ENCODE peak calls at places on chromosomes 4 and X, in seven cellular contexts. C is lower lobe of right lung; T is upper lobe of right lung; W is activated CD8-positive, alpha-beta T cell treated with anti-CD3 and anti-CD28 coated beads for 36 hours; G is fibroblast of pulmonary artery; U is choroid plexus epithelial cell; A is neural progenitor cell. O is an unnamed sample.

GRCh38 chrX:72685810-72686465 is 28.2 kb downstream of the PHKA1 start:
- DNase-seq in C (no peak), T (no peak), W (no peak), G (peak; percentile 7), U (no peak), A (no peak), O (no peak)

GRCh38 chr4:89277412-89277811 is 30.2 kb downstream of the GPRIN3 start:
- DNase-seq in C (no peak), T (no peak), W (no peak), G (no peak), U (no peak), A (no peak), O (no peak)

GRCh38 chr4:38565271-38566199 is 98.5 kb upstream of the KLF3 start:
- DNase-seq in C (no peak), T (no peak), W (no peak), G (peak; percentile 60), U (peak; percentile 54), A (no peak), O (no peak)

GRCh38 chr4:88514557-88515511 is 8.7 kb downstream of the PYURF start:
- DNase-seq in C (no peak), T (no peak), W (no peak), G (no peak), U (no peak), A (no peak), O (no peak)

GRCh38 chr4:8334786-8335460 is 65.4 kb downstream of the HTRA3 start:
- DNase-seq in C (peak; percentile 48), T (peak; percentile 62), W (no peak), G (no peak), U (no peak), A (no peak), O (no peak)

GRCh38 chr4:61921890-61922289 is 721.8 kb downstream of the ADGRL3 start:
- DNase-seq in C (no peak), T (no peak), W (no peak), G (no peak), U (no peak), A (no peak), O (no peak)

GRCh38 chr4:81257021-81257420 is 42.0 kb upstream of the PRKG2 start:
- DNase-seq in C (no peak), T (no peak), W (no peak), G (peak; percentile 69), U (peak; percentile 81), A (no peak), O (no peak)

GRCh38 chrX:134294548-134294947 is 57.6 kb downstream of the CCDC160 start:
- DNase-seq in C (no peak), T (no peak), W (no peak), G (peak; percentile 2), U (peak; percentile 31), A (no peak), O (no peak)

GRCh38 chrX:21375795-21376069 is 1.5 kb downstream of the CNKSR2 start:
- DNase-seq in C (no peak), T (no peak), W (no peak), G (no peak), U (no peak), A (peak; percentile 64), O (no peak)

GRCh38 chr4:89254847-89255246 is 52.8 kb downstream of the GPRIN3 start:
- DNase-seq in C (no peak), T (no peak), W (peak; percentile 48), G (peak; percentile 46), U (peak; percentile 40), A (peak; percentile 47), O (no peak)

GRCh38 chr4:175238827-175239517 is 320.8 kb downstream of the ADAM29 start:
- DNase-seq in C (no peak), T (no peak), W (no peak), G (no peak), U (no peak), A (no peak), O (no peak)

GRCh38 chr4:7805533-7806079 is 134.1 kb downstream of the AFAP1 start:
- DNase-seq in C (peak; percentile 85), T (peak; percentile 88), W (no peak), G (peak; percentile 99), U (peak; percentile 97), A (peak; percentile 61), O (no peak)

GRCh38 chr4:110165382-110166285 is 32.8 kb downstream of the ELOVL6 start:
- DNase-seq in C (no peak), T (no peak), W (peak; percentile 83), G (peak; percentile 39), U (peak; percentile 82), A (peak; percentile 8), O (no peak)

GRCh38 chr4:5192271-5192670 is 141.0 kb downstream of the STK32B start:
- DNase-seq in C (no peak), T (no peak), W (no peak), G (no peak), U (no peak), A (no peak), O (no peak)

GRCh38 chr4:109155682-109156243 is 146.7 kb downstream of the COL25A1 start:
- DNase-seq in C (no peak), T (no peak), W (no peak), G (no peak), U (no peak), A (peak; percentile 25), O (no peak)

GRCh38 chr4:4727536-4727935 is 131.9 kb upstream of the MSX1 start:
- DNase-seq in C (no peak), T (no peak), W (no peak), G (no peak), U (no peak), A (no peak), O (no peak)

GRCh38 chr4:68572653-68573052 is 3.5 kb downstream of the UGT2B17 start:
- DNase-seq in C (no peak), T (no peak), W (no peak), G (no peak), U (no peak), A (no peak), O (no peak)

GRCh38 chr4:95017690-95018089 is 259.9 kb downstream of the BMPR1B start:
- DNase-seq in C (no peak), T (no peak), W (no peak), G (no peak), U (no peak), A (no peak), O (no peak)

GRCh38 chr4:141027421-141027820 is 105.8 kb downstream of the RNF150 start:
- DNase-seq in C (no peak), T (no peak), W (no peak), G (no peak), U (no peak), A (no peak), O (no peak)

DNA sequence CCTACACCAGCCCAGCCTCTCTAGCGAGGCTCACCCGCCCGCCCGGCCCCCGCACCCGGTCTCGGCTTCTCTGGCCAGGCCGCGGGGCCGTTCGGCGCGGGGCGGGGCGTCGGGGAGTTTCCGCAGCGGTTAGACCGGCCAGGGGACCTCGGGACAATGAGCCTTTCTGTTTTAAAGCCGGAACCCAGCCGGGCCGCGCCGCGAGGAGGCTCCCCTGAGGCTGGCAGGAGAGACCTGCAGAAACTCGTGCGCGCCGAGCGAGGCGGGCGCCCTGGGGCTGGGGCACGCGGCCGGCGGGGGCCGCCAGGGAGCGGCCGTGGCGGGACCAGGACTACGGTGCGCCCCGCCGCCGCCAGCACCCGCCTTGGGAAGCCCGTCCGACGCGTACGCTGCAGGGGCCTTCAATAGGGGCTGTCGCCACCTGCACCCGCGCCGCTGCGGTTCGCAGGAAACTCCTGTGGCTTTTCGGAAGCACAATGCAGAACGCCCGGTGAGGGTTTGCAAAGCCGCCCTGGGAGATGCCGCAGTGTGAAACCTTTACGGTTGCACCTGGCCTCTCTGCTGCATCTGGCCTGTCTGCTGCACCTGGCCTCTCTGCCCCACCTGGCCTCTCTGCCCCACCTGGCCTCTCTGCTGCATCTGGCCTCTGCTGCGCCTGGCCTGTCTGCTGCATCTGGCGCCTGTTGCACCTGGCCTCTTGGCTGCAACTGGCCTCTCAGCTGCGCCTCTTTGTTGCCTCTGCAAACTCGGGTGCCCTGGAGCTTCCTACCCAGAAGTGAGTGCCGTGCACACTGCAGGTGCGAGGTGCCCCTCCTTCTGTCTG is 63.9 kb downstream of the TRAPPC11 start:
- DNase-seq in C (peak; percentile 76), T (peak; percentile 84), W (peak; percentile 62), G (peak; percentile 37), U (peak; percentile 26), A (peak; percentile 76), O (peak; percentile 68)
- TF ChIP-seq CTCF in C (no peak), T (no peak), W (no peak), G (no peak), U (no peak), A (no peak), O (peak; percentile 31)

DNA sequence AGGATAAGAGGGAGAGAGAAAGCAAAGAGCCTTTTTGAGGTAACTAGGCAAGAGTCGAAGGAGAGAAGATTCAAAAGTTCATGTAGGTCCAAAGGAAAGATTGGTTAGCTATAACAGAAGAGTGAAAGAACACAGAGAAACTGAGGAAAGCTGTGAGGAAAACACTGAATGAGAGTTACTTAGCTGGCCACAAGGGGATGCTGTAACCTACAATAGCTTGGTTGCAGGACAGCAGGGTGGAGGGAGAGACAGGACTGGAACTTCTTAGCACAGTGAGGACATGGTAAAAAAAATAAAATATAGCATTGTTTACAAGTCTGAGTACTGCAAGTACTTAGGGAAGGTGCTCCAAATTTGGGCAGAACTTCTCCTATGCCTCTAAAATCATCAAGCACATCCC is 48.3 kb downstream of the RAI2 start:
- DNase-seq in C (no peak), T (no peak), W (peak; percentile 4), G (peak; percentile 1), U (peak; percentile 35), A (peak; percentile 49), O (no peak)
- TF ChIP-seq CTCF in C (peak; percentile 54), T (peak; percentile 57), W (peak; percentile 20), G (peak; percentile 34), U (peak; percentile 63), A (peak; percentile 69), O (peak; percentile 65)

DNA sequence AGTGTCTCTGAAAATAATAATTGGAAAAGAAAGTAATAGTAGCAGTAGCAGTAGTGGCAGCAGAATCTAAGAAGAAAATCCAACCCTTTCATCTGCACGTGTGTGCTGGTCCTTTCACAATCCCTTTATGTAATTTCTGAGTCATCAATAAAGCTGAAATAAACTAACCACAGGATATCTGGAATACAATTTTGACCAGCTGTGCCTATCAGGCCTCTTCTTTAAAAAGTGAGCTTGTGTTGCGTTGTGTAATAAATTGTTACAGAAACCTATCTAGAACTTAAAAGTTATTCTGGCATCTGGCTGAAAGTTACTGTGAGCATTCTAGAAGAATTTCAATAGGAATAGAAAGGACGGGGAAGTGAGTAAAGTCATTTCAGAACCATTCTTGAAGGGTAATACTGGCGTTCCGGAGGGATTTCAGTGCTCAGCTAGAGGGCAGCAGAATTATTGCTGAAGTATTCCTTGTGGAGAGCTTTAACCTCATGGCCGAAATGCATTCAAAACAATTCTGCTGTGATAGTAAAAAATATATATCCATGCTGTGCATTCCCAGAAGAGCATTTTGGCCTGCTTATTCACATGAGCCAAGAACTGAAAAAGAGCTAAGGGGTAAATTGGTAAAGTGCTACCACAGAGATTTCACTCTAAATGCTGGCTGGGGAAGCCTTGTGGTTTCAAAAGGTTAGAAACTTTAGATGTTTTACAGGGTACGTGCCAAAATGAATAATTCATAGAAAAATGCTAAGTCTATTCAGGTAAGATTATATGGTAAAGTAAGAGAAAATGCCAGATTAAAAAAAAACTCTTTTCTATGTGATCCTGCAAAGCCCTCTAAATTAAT is 260.6 kb downstream of the NKX6-1 start:
- DNase-seq in C (no peak), T (no peak), W (no peak), G (no peak), U (peak; percentile 35), A (no peak), O (no peak)
- TF ChIP-seq CTCF in C (no peak), T (no peak), W (no peak), G (no peak), U (no peak), A (peak; percentile 11), O (no peak)

GRCh38 chrX:120664081-120664480 is 34.2 kb upstream of the C1GALT1C1 start:
- DNase-seq in C (no peak), T (no peak), W (no peak), G (peak; percentile 50), U (peak; percentile 46), A (no peak), O (no peak)
- TF ChIP-seq CTCF in C (no peak), T (peak; percentile 16), W (no peak), G (peak; percentile 24), U (peak; percentile 21), A (peak; percentile 23), O (no peak)